ENCODE peak calls at places on chromosomes 2 and 18, in ten cellular contexts. P, S, D, B, V, Y, E, W, J and F are unnamed samples.

GRCh38 chr2:209579236-209579749 is 155.4 kb downstream of the MAP2 start:
- DNase-seq in P (no peak), S (no peak), D (peak), B (no peak), V (no peak), Y (peak), E (peak), W (no peak), J (no peak), F (no peak)

GRCh38 chr18:11279461-11279860 is 130.1 kb upstream of the PIEZO2 start:
- DNase-seq in P (no peak), S (no peak), D (no peak), B (no peak), V (no peak), Y (no peak), E (no peak), W (no peak), J (no peak), F (no peak)

GRCh38 chr2:44083054-44083453 is 85.6 kb upstream of the PPM1B start:
- DNase-seq in P (no peak), S (no peak), D (no peak), B (no peak), V (no peak), Y (no peak), E (no peak), W (no peak), J (no peak), F (no peak)

GRCh38 chr2:182941121-182941713 is 74.8 kb upstream of the FRZB start:
- DNase-seq in P (no peak), S (no peak), D (no peak), B (no peak), V (no peak), Y (no peak), E (no peak), W (no peak), J (no peak), F (no peak)

GRCh38 chr2:145305854-145306253 is 785.9 kb upstream of the ZEB2 start:
- DNase-seq in P (no peak), S (no peak), D (no peak), B (no peak), V (no peak), Y (peak), E (no peak), W (no peak), J (no peak), F (no peak)

GRCh38 chr18:74689251-74689650 is 91.6 kb downstream of the ZNF407 start:
- DNase-seq in P (peak), S (no peak), D (peak), B (no peak), V (no peak), Y (no peak), E (no peak), W (no peak), J (no peak), F (peak)

GRCh38 chr2:24365051-24365450 is 4.7 kb upstream of the ITSN2 start:
- DNase-seq in P (no peak), S (no peak), D (no peak), B (peak), V (no peak), Y (no peak), E (peak), W (peak), J (peak), F (no peak)

GRCh38 chr2:158797963-158798700 is 3.0 kb downstream of the DAPL1 start:
- DNase-seq in P (no peak), S (no peak), D (peak), B (peak), V (no peak), Y (peak), E (no peak), W (no peak), J (no peak), F (no peak)

GRCh38 chr2:14072338-14072737 is 560.2 kb upstream of the LRATD1 start:
- DNase-seq in P (no peak), S (no peak), D (peak), B (peak), V (no peak), Y (no peak), E (no peak), W (no peak), J (no peak), F (no peak)

GRCh38 chr2:44939074-44940052 is 2.1 kb upstream of the SIX3 start:
- DNase-seq in P (no peak), S (no peak), D (no peak), B (no peak), V (no peak), Y (peak), E (no peak), W (no peak), J (no peak), F (no peak)

GRCh38 chr18:72542993-72543361 is 1.2 kb downstream of the CBLN2 start:
- DNase-seq in P (no peak), S (no peak), D (peak), B (peak), V (no peak), Y (peak), E (no peak), W (no peak), J (no peak), F (no peak)

GRCh38 chr2:240999873-241000541 is 1.6 kb downstream of the SNED1 start:
- DNase-seq in P (no peak), S (no peak), D (no peak), B (no peak), V (no peak), Y (no peak), E (peak), W (peak), J (peak), F (no peak)

GRCh38 chr2:190043441-190043840 is 19.1 kb downstream of the MSTN start:
- DNase-seq in P (no peak), S (no peak), D (no peak), B (peak), V (no peak), Y (no peak), E (no peak), W (no peak), J (no peak), F (peak)

GRCh38 chr2:143696651-143697050 is 567.4 kb downstream of the ARHGAP15 start:
- DNase-seq in P (no peak), S (no peak), D (no peak), B (no peak), V (no peak), Y (no peak), E (no peak), W (no peak), J (no peak), F (no peak)

GRCh38 chr2:70991742-70992141 is 2.9 kb downstream of the TEX261 start:
- DNase-seq in P (no peak), S (no peak), D (no peak), B (no peak), V (no peak), Y (no peak), E (no peak), W (no peak), J (no peak), F (no peak)

GRCh38 chr2:109507217-109507616 is 106.5 kb downstream of the SEPTIN10 start:
- DNase-seq in P (no peak), S (no peak), D (no peak), B (no peak), V (no peak), Y (no peak), E (no peak), W (no peak), J (no peak), F (no peak)

GRCh38 chr18:75407468-75408437 is 19.8 kb downstream of the SMIM21 start:
- DNase-seq in P (no peak), S (no peak), D (peak), B (peak), V (no peak), Y (peak), E (peak), W (no peak), J (no peak), F (no peak)

GRCh38 chr18:8959551-8960135 is 142.9 kb upstream of the NDUFV2 start:
- DNase-seq in P (no peak), S (no peak), D (no peak), B (no peak), V (no peak), Y (no peak), E (no peak), W (peak), J (no peak), F (no peak)

GRCh38 chr2:150931447-150931846 is 330.2 kb downstream of the RBM43 start:
- DNase-seq in P (no peak), S (no peak), D (no peak), B (no peak), V (no peak), Y (no peak), E (no peak), W (no peak), J (no peak), F (no peak)

GRCh38 chr2:69017080-69017479 is 4.1 kb downstream of the ANTXR1 start:
- DNase-seq in P (no peak), S (no peak), D (peak), B (no peak), V (no peak), Y (no peak), E (no peak), W (no peak), J (no peak), F (no peak)

GRCh38 chr2:31694444-31694843 is 113.7 kb upstream of the SRD5A2 start:
- DNase-seq in P (no peak), S (no peak), D (no peak), B (no peak), V (no peak), Y (no peak), E (no peak), W (no peak), J (no peak), F (no peak)

GRCh38 chr18:59269563-59270214 is 3.6 kb downstream of the RAX start:
- DNase-seq in P (no peak), S (no peak), D (no peak), B (no peak), V (no peak), Y (no peak), E (no peak), W (no peak), J (no peak), F (no peak)

GRCh38 chr2:232502901-232503791 is 15.5 kb upstream of the ECEL1 start:
- DNase-seq in P (no peak), S (peak), D (peak), B (peak), V (no peak), Y (no peak), E (peak), W (peak), J (no peak), F (no peak)

GRCh38 chr2:97267411-97268074 is 154.6 kb downstream of the ANKRD36 start:
- DNase-seq in P (no peak), S (peak), D (no peak), B (no peak), V (no peak), Y (peak), E (peak), W (peak), J (no peak), F (no peak)

GRCh38 chr18:63216911-63217311 is 102.7 kb downstream of the BCL2 start:
- DNase-seq in P (no peak), S (peak), D (no peak), B (peak), V (no peak), Y (no peak), E (no peak), W (no peak), J (no peak), F (no peak)

GRCh38 chr2:235389626-235390025 is 104.2 kb upstream of the AGAP1 start:
- DNase-seq in P (no peak), S (no peak), D (no peak), B (no peak), V (no peak), Y (no peak), E (no peak), W (no peak), J (no peak), F (no peak)

GRCh38 chr18:8706981-8707940 is 1.9 kb downstream of the MTCL1 start:
- DNase-seq in P (peak), S (no peak), D (peak), B (peak), V (no peak), Y (peak), E (peak), W (peak), J (no peak), F (peak)

GRCh38 chr2:8528863-8529262 is 153.0 kb upstream of the ID2 start:
- DNase-seq in P (no peak), S (no peak), D (no peak), B (no peak), V (no peak), Y (no peak), E (no peak), W (no peak), J (no peak), F (no peak)

GRCh38 chr2:224357098-224357901 is 44.6 kb downstream of the FAM124B start:
- DNase-seq in P (peak), S (peak), D (peak), B (peak), V (no peak), Y (peak), E (peak), W (peak), J (no peak), F (peak)

GRCh38 chr2:69026026-69026425 is 13.0 kb downstream of the ANTXR1 start:
- DNase-seq in P (no peak), S (no peak), D (peak), B (peak), V (no peak), Y (peak), E (peak), W (peak), J (no peak), F (no peak)

GRCh38 chr2:152468832-152469692 is 134.1 kb downstream of the FMNL2 start:
- DNase-seq in P (no peak), S (no peak), D (peak), B (peak), V (no peak), Y (no peak), E (no peak), W (no peak), J (no peak), F (no peak)

GRCh38 chr2:64325852-64326577 is 127.9 kb upstream of the LGALSL start:
- DNase-seq in P (no peak), S (peak), D (no peak), B (no peak), V (no peak), Y (peak), E (no peak), W (no peak), J (no peak), F (no peak)
- H3K4me3 ChIP-seq in P (no peak), S (no peak), D (no peak), B (no peak), V (no peak), Y (no peak), E (no peak), W (no peak), J (no peak), F (no peak)

DNA sequence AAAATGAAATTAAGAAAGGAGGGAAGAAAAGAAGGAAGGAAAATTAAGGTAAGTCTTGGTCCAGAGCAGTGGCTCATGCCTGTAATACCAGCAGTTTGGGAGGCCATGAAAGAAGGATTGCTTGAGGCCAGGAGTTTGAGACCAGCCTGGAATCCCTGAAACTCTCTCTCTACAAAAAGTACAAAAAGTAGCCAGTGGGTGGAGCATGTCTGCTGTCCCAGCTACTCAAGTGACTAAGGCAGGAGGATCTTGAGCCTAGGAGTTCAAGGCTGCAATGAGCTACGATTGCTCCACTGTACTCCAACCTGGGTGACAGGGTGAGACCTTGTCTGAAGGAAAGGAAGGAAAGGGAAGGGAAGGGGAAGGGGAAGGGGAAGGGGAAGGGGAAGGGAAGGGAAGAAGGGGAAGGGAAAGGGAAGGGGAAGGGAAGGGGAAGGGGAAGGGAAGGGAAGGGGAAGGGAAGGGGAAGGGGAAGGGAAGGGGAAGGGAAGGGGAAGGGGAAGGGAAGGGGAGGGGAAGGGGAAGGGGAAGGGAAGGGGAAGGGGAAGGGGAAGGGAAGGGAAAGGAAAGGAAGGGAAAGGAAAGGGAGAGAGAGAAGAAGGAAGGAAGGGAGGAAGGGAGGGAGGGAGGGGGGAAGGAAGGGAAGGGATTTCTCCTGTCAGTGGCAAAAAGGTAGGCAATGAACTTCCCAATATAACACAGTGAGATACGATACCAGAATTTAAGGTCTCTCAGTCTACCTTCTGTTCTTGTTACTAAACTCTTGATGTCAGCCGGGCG is 412.8 kb downstream of the CMPK2 start:
- DNase-seq in P (peak), S (no peak), D (peak), B (peak), V (no peak), Y (no peak), E (no peak), W (no peak), J (no peak), F (no peak)
- TF ChIP-seq CTCF in P (no peak), S (no peak), D (no peak), B (peak), V (peak), Y (peak), E (no peak), W (no peak), J (no peak), F (no peak)

DNA sequence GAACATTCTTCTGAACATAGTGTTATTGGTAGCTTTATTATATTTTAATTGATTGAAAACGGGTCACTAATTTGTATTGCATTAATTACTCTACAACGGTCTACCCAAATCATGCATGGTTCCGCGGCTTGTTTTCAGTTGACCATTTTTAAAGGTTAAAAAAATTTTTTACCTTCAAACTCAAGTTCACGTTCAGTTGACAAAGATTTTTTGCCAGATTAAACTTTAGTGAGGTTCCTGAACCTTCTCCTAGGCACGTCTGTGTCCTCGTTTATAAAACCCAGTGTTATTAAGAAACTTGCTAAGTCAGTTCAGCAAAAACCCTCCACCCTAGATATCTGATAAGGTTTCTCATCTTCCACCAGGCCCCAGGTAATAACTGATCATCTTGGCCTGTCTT is 331.2 kb downstream of the ALK start:
- DNase-seq in P (no peak), S (no peak), D (no peak), B (no peak), V (no peak), Y (no peak), E (no peak), W (no peak), J (no peak), F (no peak)
- H3K4me3 ChIP-seq in P (no peak), S (no peak), D (no peak), B (no peak), V (no peak), Y (no peak), E (no peak), W (no peak), J (no peak), F (no peak)

GRCh38 chr2:85116207-85116606 is 17.0 kb upstream of the TCF7L1 start:
- DNase-seq in P (no peak), S (no peak), D (no peak), B (no peak), V (no peak), Y (no peak), E (no peak), W (no peak), J (no peak), F (no peak)
- TF ChIP-seq CTCF in P (no peak), S (no peak), D (no peak), B (no peak), V (no peak), Y (no peak), E (no peak), W (no peak), J (no peak), F (no peak)

GRCh38 chr2:74620671-74621070 is 27.5 kb downstream of the M1AP start:
- DNase-seq in P (no peak), S (no peak), D (no peak), B (no peak), V (no peak), Y (no peak), E (no peak), W (no peak), J (no peak), F (no peak)

GRCh38 chr2:74619651-74620297 is 28.4 kb downstream of the M1AP start:
- DNase-seq in P (no peak), S (no peak), D (no peak), B (no peak), V (no peak), Y (no peak), E (no peak), W (no peak), J (no peak), F (no peak)

GRCh38 chr2:74618410-74619083 is 29.6 kb downstream of the M1AP start:
- DNase-seq in P (no peak), S (no peak), D (no peak), B (no peak), V (no peak), Y (peak), E (no peak), W (no peak), J (no peak), F (no peak)

GRCh38 chr2:74617123-74617522 is 31.0 kb downstream of the M1AP start:
- DNase-seq in P (no peak), S (no peak), D (no peak), B (peak), V (no peak), Y (no peak), E (no peak), W (no peak), J (no peak), F (no peak)
- H3K4me3 ChIP-seq in P (no peak), S (no peak), D (no peak), B (no peak), V (no peak), Y (no peak), E (no peak), W (no peak), J (no peak), F (no peak)

GRCh38 chr2:238239552-238239871 is 326 bp downstream of the HES6 start:
- DNase-seq in P (no peak), S (peak), D (no peak), B (peak), V (no peak), Y (peak), E (no peak), W (no peak), J (no peak), F (no peak)
- TF ChIP-seq CTCF in P (no peak), S (no peak), D (no peak), B (no peak), V (no peak), Y (no peak), E (no peak), W (no peak), J (no peak), F (no peak)

GRCh38 chr2:197170137-197170682 is 140.4 kb downstream of the ANKRD44 start:
- DNase-seq in P (no peak), S (no peak), D (no peak), B (peak), V (no peak), Y (no peak), E (no peak), W (no peak), J (no peak), F (no peak)

GRCh38 chr2:197171582-197171981 is 139.0 kb downstream of the ANKRD44 start:
- DNase-seq in P (no peak), S (no peak), D (no peak), B (no peak), V (no peak), Y (no peak), E (no peak), W (no peak), J (no peak), F (no peak)

GRCh38 chr2:197179744-197180498 is 130.7 kb downstream of the ANKRD44 start:
- DNase-seq in P (no peak), S (no peak), D (peak), B (no peak), V (no peak), Y (no peak), E (no peak), W (no peak), J (peak), F (no peak)

GRCh38 chr2:197176457-197176964 is 134.1 kb downstream of the ANKRD44 start:
- DNase-seq in P (no peak), S (no peak), D (no peak), B (no peak), V (no peak), Y (no peak), E (no peak), W (no peak), J (no peak), F (no peak)

GRCh38 chr2:197174539-197175094 is 136.0 kb downstream of the ANKRD44 start:
- DNase-seq in P (no peak), S (no peak), D (peak), B (peak), V (peak), Y (no peak), E (no peak), W (no peak), J (no peak), F (no peak)
- H3K4me3 ChIP-seq in P (no peak), S (no peak), D (no peak), B (no peak), V (no peak), Y (no peak), E (no peak), W (no peak), J (no peak), F (no peak)

GRCh38 chr2:196594158-196594557 is 45.4 kb upstream of the CCDC150 start:
- DNase-seq in P (no peak), S (no peak), D (no peak), B (no peak), V (no peak), Y (no peak), E (no peak), W (no peak), J (no peak), F (no peak)

GRCh38 chr2:196591621-196592022 is 47.9 kb upstream of the CCDC150 start:
- DNase-seq in P (no peak), S (no peak), D (no peak), B (no peak), V (no peak), Y (no peak), E (no peak), W (no peak), J (no peak), F (no peak)

GRCh38 chr2:196591004-196591403 is 48.5 kb upstream of the CCDC150 start:
- DNase-seq in P (no peak), S (no peak), D (no peak), B (no peak), V (no peak), Y (no peak), E (no peak), W (no peak), J (no peak), F (no peak)

GRCh38 chr2:196592912-196593881 is 46.3 kb upstream of the CCDC150 start:
- DNase-seq in P (no peak), S (no peak), D (peak), B (peak), V (no peak), Y (peak), E (peak), W (no peak), J (peak), F (no peak)

GRCh38 chr2:196592331-196592911 is 47.1 kb upstream of the CCDC150 start:
- DNase-seq in P (no peak), S (no peak), D (peak), B (peak), V (no peak), Y (peak), E (peak), W (no peak), J (peak), F (no peak)
- TF ChIP-seq CTCF in P (no peak), S (no peak), D (peak), B (peak), V (peak), Y (peak), E (no peak), W (no peak), J (peak), F (peak)